ENCODE peak calls at places on chromosomes 1 and 21, in four cellular contexts. A is HepG2, U is A549, W is GM12878. V is an unnamed sample.

GRCh38 chr1:92425617-92426016 is 61.1 kb downstream of the GFI1 start:
- DNase-seq in W (no peak), A (no peak), U (no peak), V (no peak)

GRCh38 chr21:17514124-17514481 is 1.3 kb downstream of the CXADR start:
- DNase-seq in A (peak), W (no peak), U (no peak), V (no peak)

GRCh38 chr1:65067491-65068201 is 80.4 kb upstream of the AK4 start:
- DNase-seq in U (peak), A (peak), W (no peak), V (peak)

GRCh38 chr1:177128665-177129281 is 35.7 kb downstream of the ASTN1 start:
- DNase-seq in A (no peak), U (no peak), W (no peak), V (no peak)

GRCh38 chr1:29786195-29786594 is 549.9 kb downstream of the PTPRU start:
- DNase-seq in U (no peak), A (no peak), W (no peak), V (no peak)

GRCh38 chr1:8408151-8408839 is 90.4 kb downstream of the SLC45A1 start:
- DNase-seq in A (no peak), U (no peak), W (no peak), V (no peak)

GRCh38 chr1:11384170-11384554 is 94.8 kb upstream of the DISP3 start:
- DNase-seq in U (no peak), A (no peak), W (peak), V (peak)

GRCh38 chr1:44047131-44047530 is 15.9 kb upstream of the SLC6A9 start:
- DNase-seq in A (no peak), U (no peak), W (no peak), V (no peak)

GRCh38 chr1:148318123-148318899 is 164.8 kb downstream of the PPIAL4G start:
- DNase-seq in A (no peak), U (no peak), W (peak), V (no peak)

GRCh38 chr1:211487082-211487481 is 4.9 kb downstream of the RD3 start:
- DNase-seq in U (no peak), W (no peak), A (no peak), V (no peak)

GRCh38 chr1:53604291-53604919 is 134.6 kb downstream of the GLIS1 start:
- DNase-seq in U (no peak), A (no peak), W (no peak), V (no peak)

GRCh38 chr21:43992121-43992520 is 20.0 kb upstream of the TRAPPC10 start:
- DNase-seq in W (no peak), A (no peak), U (no peak), V (no peak)

DNA sequence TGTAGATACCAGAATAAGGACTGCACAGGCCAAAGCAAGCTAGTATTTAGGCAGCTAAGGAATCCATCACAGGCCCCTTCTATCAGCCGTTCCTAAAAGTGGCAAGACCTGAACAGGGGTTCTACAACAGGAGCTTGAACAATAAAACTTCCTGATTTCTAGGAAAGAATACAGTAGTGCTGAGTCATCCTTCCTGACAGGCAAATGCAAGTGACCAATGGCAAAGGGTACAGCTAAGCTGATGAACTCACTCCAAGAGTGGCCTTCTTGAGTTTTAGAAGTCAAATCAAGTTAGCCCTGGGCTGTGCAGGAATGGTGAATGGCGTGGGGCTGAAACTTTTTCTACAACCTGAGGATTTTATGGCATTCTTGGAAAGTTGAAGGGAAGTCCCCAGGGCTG is 112.9 kb downstream of the GREM2 start:
- DNase-seq in A (no peak), U (peak), W (no peak), V (no peak)
- TF ChIP-seq CHD4 in A (no peak), U (no peak), W (no peak), V (no peak)

DNA sequence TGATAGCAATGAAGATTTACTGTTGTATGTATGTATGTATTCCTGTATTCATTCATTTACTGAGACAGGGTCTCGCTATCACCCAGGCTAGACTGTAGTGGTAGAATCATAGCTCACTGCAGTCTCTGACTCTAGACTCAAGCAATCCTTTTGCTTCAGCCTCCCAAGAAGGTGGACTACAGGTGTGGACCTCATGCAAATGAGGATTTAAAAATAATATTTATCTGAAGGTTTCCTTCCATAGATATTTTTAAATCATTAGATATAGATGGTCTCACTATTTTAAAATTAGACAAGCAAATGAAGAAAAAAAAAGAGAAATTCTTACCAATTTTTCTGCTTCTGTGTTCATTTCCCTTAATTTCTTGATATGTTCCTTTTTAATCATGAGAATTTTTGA is 27.0 kb downstream of the MIXL1 start:
- DNase-seq in W (no peak), U (no peak), A (no peak), V (no peak)
- TF ChIP-seq USF2 in W (no peak), U (no peak), A (no peak), V (no peak)

DNA sequence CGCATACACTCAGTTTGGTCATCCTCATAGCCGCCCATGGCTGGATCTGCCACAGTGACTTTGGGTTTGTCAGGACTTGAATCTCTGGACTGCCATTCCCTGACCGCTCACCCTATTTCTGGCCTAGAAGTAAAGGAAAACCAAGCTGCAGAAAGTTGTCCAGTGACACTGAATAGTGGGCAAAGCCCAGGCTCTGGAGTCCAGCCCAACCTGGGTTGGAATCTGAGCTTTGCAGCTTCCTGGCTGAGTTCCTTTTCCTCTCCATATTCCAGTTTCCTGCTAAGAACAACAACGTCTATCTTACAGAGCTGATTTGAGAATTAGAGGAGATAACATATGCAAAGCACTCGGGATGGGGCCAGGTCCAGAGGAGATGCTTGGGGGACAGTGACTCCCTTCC is 15.6 kb upstream of the EIF4G3 start:
- DNase-seq in U (no peak), W (no peak), A (no peak), V (no peak)
- TF ChIP-seq CHD4 in U (no peak), W (no peak), A (no peak), V (no peak)

GRCh38 chr21:36160850-36161178 is 4.2 kb downstream of the DOP1B start:
- DNase-seq in A (no peak), U (no peak), W (no peak), V (no peak)

GRCh38 chr21:36156339-36156814 is 247 bp upstream of the DOP1B start:
- DNase-seq in U (peak), A (peak), W (peak), V (peak)

GRCh38 chr21:36155603-36156338 is 853 bp upstream of the DOP1B start:
- DNase-seq in W (no peak), A (no peak), U (no peak), V (no peak)

GRCh38 chr21:36159356-36159921 is 2.8 kb downstream of the DOP1B start:
- DNase-seq in U (no peak), A (no peak), W (no peak), V (no peak)

GRCh38 chr21:36156815-36157670 is at the start of gene DOP1B:
- DNase-seq in W (no peak), U (no peak), A (no peak), V (peak)
- TF ChIP-seq USF2 in W (no peak), U (no peak), A (no peak), V (no peak)

V was measured in K562.